ENCODE peak calls at places on chromosome 17, in ten cellular contexts. One of them, this sample, is unnamed.

GRCh38 chr17:64491034-64491860 is 5.6 kb downstream of the POLG2 start:
- DNase-seq in mucosa of descending colon: peak
- DNase-seq in neural crest cell: no peak
- DNase-seq in stimulated activated CD8-positive, alpha-beta memory T cell treated with anti-CD3 and anti-CD28 coated beads, Interleukin-4, amount 100 ng/mL, for 4 hours: no peak
- DNase-seq in GM23338: peak
- DNase-seq in astrocyte of the hippocampus: peak
- DNase-seq in T-helper 1 cell: peak
- DNase-seq in right cardiac atrium: peak
- DNase-seq in NCI-H446: no peak
- DNase-seq in heart right ventricle: peak
- DNase-seq in this sample: no peak

GRCh38 chr17:21170829-21171228 is 43.1 kb downstream of the TMEM11 start:
- DNase-seq in heart right ventricle: no peak
- DNase-seq in NCI-H446: no peak
- DNase-seq in astrocyte of the hippocampus: peak
- DNase-seq in GM23338: no peak
- DNase-seq in neural crest cell: no peak
- DNase-seq in stimulated activated CD8-positive, alpha-beta memory T cell treated with anti-CD3 and anti-CD28 coated beads, Interleukin-4, amount 100 ng/mL, for 4 hours: no peak
- DNase-seq in right cardiac atrium: no peak
- DNase-seq in mucosa of descending colon: no peak
- DNase-seq in T-helper 1 cell: no peak
- DNase-seq in this sample: no peak

GRCh38 chr17:11986939-11987329 is 10.3 kb downstream of the ZNF18 start:
- DNase-seq in stimulated activated CD8-positive, alpha-beta memory T cell treated with anti-CD3 and anti-CD28 coated beads, Interleukin-4, amount 100 ng/mL, for 4 hours: no peak
- DNase-seq in T-helper 1 cell: no peak
- DNase-seq in astrocyte of the hippocampus: peak
- DNase-seq in NCI-H446: peak
- DNase-seq in mucosa of descending colon: no peak
- DNase-seq in heart right ventricle: peak
- DNase-seq in right cardiac atrium: peak
- DNase-seq in neural crest cell: no peak
- DNase-seq in GM23338: peak
- DNase-seq in this sample: no peak

GRCh38 chr17:55451203-55451641 is 29.6 kb upstream of the MMD start:
- DNase-seq in stimulated activated CD8-positive, alpha-beta memory T cell treated with anti-CD3 and anti-CD28 coated beads, Interleukin-4, amount 100 ng/mL, for 4 hours: no peak
- DNase-seq in GM23338: no peak
- DNase-seq in T-helper 1 cell: no peak
- DNase-seq in NCI-H446: no peak
- DNase-seq in neural crest cell: no peak
- DNase-seq in heart right ventricle: no peak
- DNase-seq in right cardiac atrium: no peak
- DNase-seq in mucosa of descending colon: no peak
- DNase-seq in astrocyte of the hippocampus: no peak
- DNase-seq in this sample: no peak

GRCh38 chr17:56717471-56717870 is 116.2 kb downstream of the C17orf67 start:
- DNase-seq in right cardiac atrium: no peak
- DNase-seq in astrocyte of the hippocampus: no peak
- DNase-seq in NCI-H446: no peak
- DNase-seq in mucosa of descending colon: no peak
- DNase-seq in GM23338: no peak
- DNase-seq in neural crest cell: no peak
- DNase-seq in T-helper 1 cell: no peak
- DNase-seq in stimulated activated CD8-positive, alpha-beta memory T cell treated with anti-CD3 and anti-CD28 coated beads, Interleukin-4, amount 100 ng/mL, for 4 hours: no peak
- DNase-seq in heart right ventricle: no peak
- DNase-seq in this sample: no peak

GRCh38 chr17:76090517-76091135 is 11.6 kb downstream of the ZACN start:
- DNase-seq in stimulated activated CD8-positive, alpha-beta memory T cell treated with anti-CD3 and anti-CD28 coated beads, Interleukin-4, amount 100 ng/mL, for 4 hours: no peak
- DNase-seq in T-helper 1 cell: no peak
- DNase-seq in heart right ventricle: no peak
- DNase-seq in astrocyte of the hippocampus: no peak
- DNase-seq in GM23338: no peak
- DNase-seq in mucosa of descending colon: no peak
- DNase-seq in neural crest cell: no peak
- DNase-seq in right cardiac atrium: no peak
- DNase-seq in NCI-H446: no peak
- DNase-seq in this sample: no peak

GRCh38 chr17:7632492-7632894 is 2.6 kb downstream of the SHBG start:
- DNase-seq in astrocyte of the hippocampus: peak
- DNase-seq in neural crest cell: no peak
- DNase-seq in stimulated activated CD8-positive, alpha-beta memory T cell treated with anti-CD3 and anti-CD28 coated beads, Interleukin-4, amount 100 ng/mL, for 4 hours: no peak
- DNase-seq in NCI-H446: peak
- DNase-seq in mucosa of descending colon: peak
- DNase-seq in T-helper 1 cell: no peak
- DNase-seq in heart right ventricle: peak
- DNase-seq in right cardiac atrium: peak
- DNase-seq in GM23338: peak
- DNase-seq in this sample: no peak

GRCh38 chr17:32795339-32795979 is 81.5 kb downstream of the MYO1D start:
- DNase-seq in GM23338: no peak
- DNase-seq in heart right ventricle: no peak
- DNase-seq in T-helper 1 cell: no peak
- DNase-seq in neural crest cell: no peak
- DNase-seq in astrocyte of the hippocampus: no peak
- DNase-seq in right cardiac atrium: no peak
- DNase-seq in NCI-H446: no peak
- DNase-seq in mucosa of descending colon: peak
- DNase-seq in stimulated activated CD8-positive, alpha-beta memory T cell treated with anti-CD3 and anti-CD28 coated beads, Interleukin-4, amount 100 ng/mL, for 4 hours: no peak
- DNase-seq in this sample: no peak

GRCh38 chr17:57135748-57136342 is 50.8 kb downstream of the AKAP1 start:
- DNase-seq in stimulated activated CD8-positive, alpha-beta memory T cell treated with anti-CD3 and anti-CD28 coated beads, Interleukin-4, amount 100 ng/mL, for 4 hours: no peak
- DNase-seq in T-helper 1 cell: no peak
- DNase-seq in GM23338: no peak
- DNase-seq in astrocyte of the hippocampus: peak
- DNase-seq in mucosa of descending colon: no peak
- DNase-seq in NCI-H446: no peak
- DNase-seq in right cardiac atrium: no peak
- DNase-seq in heart right ventricle: no peak
- DNase-seq in neural crest cell: no peak
- DNase-seq in this sample: no peak

GRCh38 chr17:5047446-5047845 is 12.2 kb upstream of the SLC52A1 start:
- DNase-seq in mucosa of descending colon: no peak
- DNase-seq in neural crest cell: no peak
- DNase-seq in astrocyte of the hippocampus: no peak
- DNase-seq in T-helper 1 cell: no peak
- DNase-seq in GM23338: no peak
- DNase-seq in heart right ventricle: no peak
- DNase-seq in stimulated activated CD8-positive, alpha-beta memory T cell treated with anti-CD3 and anti-CD28 coated beads, Interleukin-4, amount 100 ng/mL, for 4 hours: no peak
- DNase-seq in right cardiac atrium: no peak
- DNase-seq in NCI-H446: no peak
- DNase-seq in this sample: no peak

GRCh38 chr17:19024101-19025078 is 19.8 kb upstream of the FAM83G start:
- DNase-seq in GM23338: no peak
- DNase-seq in mucosa of descending colon: no peak
- DNase-seq in heart right ventricle: no peak
- DNase-seq in neural crest cell: no peak
- DNase-seq in T-helper 1 cell: no peak
- DNase-seq in astrocyte of the hippocampus: no peak
- DNase-seq in stimulated activated CD8-positive, alpha-beta memory T cell treated with anti-CD3 and anti-CD28 coated beads, Interleukin-4, amount 100 ng/mL, for 4 hours: no peak
- DNase-seq in right cardiac atrium: peak
- DNase-seq in NCI-H446: no peak
- DNase-seq in this sample: no peak

GRCh38 chr17:951388-952132 is 28.0 kb downstream of the NXN start:
- DNase-seq in neural crest cell: peak
- DNase-seq in NCI-H446: no peak
- DNase-seq in mucosa of descending colon: no peak
- DNase-seq in T-helper 1 cell: no peak
- DNase-seq in stimulated activated CD8-positive, alpha-beta memory T cell treated with anti-CD3 and anti-CD28 coated beads, Interleukin-4, amount 100 ng/mL, for 4 hours: no peak
- DNase-seq in heart right ventricle: no peak
- DNase-seq in GM23338: peak
- DNase-seq in right cardiac atrium: peak
- DNase-seq in astrocyte of the hippocampus: peak
- DNase-seq in this sample: no peak

GRCh38 chr17:7818026-7818425 is 16.0 kb upstream of the KDM6B start:
- DNase-seq in astrocyte of the hippocampus: no peak
- DNase-seq in GM23338: no peak
- DNase-seq in heart right ventricle: no peak
- DNase-seq in right cardiac atrium: no peak
- DNase-seq in neural crest cell: no peak
- DNase-seq in T-helper 1 cell: no peak
- DNase-seq in stimulated activated CD8-positive, alpha-beta memory T cell treated with anti-CD3 and anti-CD28 coated beads, Interleukin-4, amount 100 ng/mL, for 4 hours: no peak
- DNase-seq in NCI-H446: no peak
- DNase-seq in mucosa of descending colon: no peak
- DNase-seq in this sample: no peak

GRCh38 chr17:28541439-28541838 is 11.0 kb downstream of the UNC119 start:
- DNase-seq in mucosa of descending colon: no peak
- DNase-seq in heart right ventricle: no peak
- DNase-seq in NCI-H446: no peak
- DNase-seq in T-helper 1 cell: no peak
- DNase-seq in GM23338: no peak
- DNase-seq in neural crest cell: no peak
- DNase-seq in astrocyte of the hippocampus: no peak
- DNase-seq in stimulated activated CD8-positive, alpha-beta memory T cell treated with anti-CD3 and anti-CD28 coated beads, Interleukin-4, amount 100 ng/mL, for 4 hours: no peak
- DNase-seq in right cardiac atrium: no peak
- DNase-seq in this sample: no peak

GRCh38 chr17:73952136-73952497 is 251.4 kb upstream of the RPL38 start:
- DNase-seq in right cardiac atrium: no peak
- DNase-seq in neural crest cell: peak
- DNase-seq in mucosa of descending colon: no peak
- DNase-seq in GM23338: no peak
- DNase-seq in stimulated activated CD8-positive, alpha-beta memory T cell treated with anti-CD3 and anti-CD28 coated beads, Interleukin-4, amount 100 ng/mL, for 4 hours: no peak
- DNase-seq in T-helper 1 cell: no peak
- DNase-seq in astrocyte of the hippocampus: peak
- DNase-seq in heart right ventricle: no peak
- DNase-seq in NCI-H446: no peak
- DNase-seq in this sample: no peak

GRCh38 chr17:1577186-1577585 is 14.6 kb upstream of the PITPNA start:
- DNase-seq in GM23338: peak
- DNase-seq in heart right ventricle: peak
- DNase-seq in NCI-H446: peak
- DNase-seq in right cardiac atrium: peak
- DNase-seq in astrocyte of the hippocampus: peak
- DNase-seq in mucosa of descending colon: peak
- DNase-seq in T-helper 1 cell: no peak
- DNase-seq in neural crest cell: no peak
- DNase-seq in stimulated activated CD8-positive, alpha-beta memory T cell treated with anti-CD3 and anti-CD28 coated beads, Interleukin-4, amount 100 ng/mL, for 4 hours: no peak
- DNase-seq in this sample: no peak

GRCh38 chr17:77701996-77702395 is 256.5 kb upstream of the TNRC6C start:
- DNase-seq in GM23338: no peak
- DNase-seq in astrocyte of the hippocampus: no peak
- DNase-seq in neural crest cell: no peak
- DNase-seq in NCI-H446: no peak
- DNase-seq in mucosa of descending colon: no peak
- DNase-seq in stimulated activated CD8-positive, alpha-beta memory T cell treated with anti-CD3 and anti-CD28 coated beads, Interleukin-4, amount 100 ng/mL, for 4 hours: no peak
- DNase-seq in right cardiac atrium: no peak
- DNase-seq in heart right ventricle: no peak
- DNase-seq in T-helper 1 cell: no peak
- DNase-seq in this sample: no peak

GRCh38 chr17:79931517-79932309 is 92.5 kb upstream of the CBX4 start:
- DNase-seq in GM23338: no peak
- DNase-seq in NCI-H446: no peak
- DNase-seq in heart right ventricle: no peak
- DNase-seq in mucosa of descending colon: peak
- DNase-seq in stimulated activated CD8-positive, alpha-beta memory T cell treated with anti-CD3 and anti-CD28 coated beads, Interleukin-4, amount 100 ng/mL, for 4 hours: no peak
- DNase-seq in right cardiac atrium: no peak
- DNase-seq in astrocyte of the hippocampus: peak
- DNase-seq in T-helper 1 cell: no peak
- DNase-seq in neural crest cell: no peak
- DNase-seq in this sample: no peak

GRCh38 chr17:4950075-4950756 is 703 bp upstream of the ENO3 start:
- DNase-seq in mucosa of descending colon: peak
- DNase-seq in heart right ventricle: peak
- DNase-seq in GM23338: peak
- DNase-seq in astrocyte of the hippocampus: no peak
- DNase-seq in NCI-H446: no peak
- DNase-seq in neural crest cell: no peak
- DNase-seq in T-helper 1 cell: no peak
- DNase-seq in right cardiac atrium: peak
- DNase-seq in stimulated activated CD8-positive, alpha-beta memory T cell treated with anti-CD3 and anti-CD28 coated beads, Interleukin-4, amount 100 ng/mL, for 4 hours: no peak
- DNase-seq in this sample: no peak

GRCh38 chr17:7262192-7263070 is at the start of gene CLDN7:
- DNase-seq in NCI-H446: no peak
- DNase-seq in astrocyte of the hippocampus: no peak
- DNase-seq in GM23338: peak
- DNase-seq in heart right ventricle: no peak
- DNase-seq in mucosa of descending colon: peak
- DNase-seq in T-helper 1 cell: no peak
- DNase-seq in neural crest cell: no peak
- DNase-seq in stimulated activated CD8-positive, alpha-beta memory T cell treated with anti-CD3 and anti-CD28 coated beads, Interleukin-4, amount 100 ng/mL, for 4 hours: no peak
- DNase-seq in right cardiac atrium: peak
- DNase-seq in this sample: no peak

GRCh38 chr17:36727577-36727976 is 126.2 kb downstream of the MRM1 start:
- DNase-seq in GM23338: no peak
- DNase-seq in NCI-H446: no peak
- DNase-seq in right cardiac atrium: no peak
- DNase-seq in T-helper 1 cell: no peak
- DNase-seq in mucosa of descending colon: no peak
- DNase-seq in heart right ventricle: no peak
- DNase-seq in neural crest cell: no peak
- DNase-seq in stimulated activated CD8-positive, alpha-beta memory T cell treated with anti-CD3 and anti-CD28 coated beads, Interleukin-4, amount 100 ng/mL, for 4 hours: no peak
- DNase-seq in astrocyte of the hippocampus: no peak
- DNase-seq in this sample: no peak

GRCh38 chr17:83067718-83068261 is 11.6 kb upstream of the METRNL start:
- DNase-seq in astrocyte of the hippocampus: no peak
- DNase-seq in T-helper 1 cell: no peak
- DNase-seq in neural crest cell: no peak
- DNase-seq in heart right ventricle: no peak
- DNase-seq in right cardiac atrium: peak
- DNase-seq in GM23338: no peak
- DNase-seq in mucosa of descending colon: no peak
- DNase-seq in stimulated activated CD8-positive, alpha-beta memory T cell treated with anti-CD3 and anti-CD28 coated beads, Interleukin-4, amount 100 ng/mL, for 4 hours: no peak
- DNase-seq in NCI-H446: no peak
- DNase-seq in this sample: no peak

GRCh38 chr17:31394544-31394943 is 3.1 kb downstream of the RAB11FIP4 start:
- DNase-seq in heart right ventricle: peak
- DNase-seq in GM23338: peak
- DNase-seq in T-helper 1 cell: no peak
- DNase-seq in NCI-H446: no peak
- DNase-seq in neural crest cell: peak
- DNase-seq in astrocyte of the hippocampus: peak
- DNase-seq in stimulated activated CD8-positive, alpha-beta memory T cell treated with anti-CD3 and anti-CD28 coated beads, Interleukin-4, amount 100 ng/mL, for 4 hours: no peak
- DNase-seq in mucosa of descending colon: peak
- DNase-seq in right cardiac atrium: peak
- DNase-seq in this sample: no peak

GRCh38 chr17:7882068-7882467 is 6.5 kb upstream of the CHD3 start:
- DNase-seq in stimulated activated CD8-positive, alpha-beta memory T cell treated with anti-CD3 and anti-CD28 coated beads, Interleukin-4, amount 100 ng/mL, for 4 hours: no peak
- DNase-seq in right cardiac atrium: no peak
- DNase-seq in astrocyte of the hippocampus: no peak
- DNase-seq in T-helper 1 cell: no peak
- DNase-seq in GM23338: no peak
- DNase-seq in neural crest cell: no peak
- DNase-seq in mucosa of descending colon: no peak
- DNase-seq in NCI-H446: no peak
- DNase-seq in heart right ventricle: no peak
- DNase-seq in this sample: no peak

GRCh38 chr17:9802701-9803100 is 11.3 kb upstream of the DHRS7C start:
- DNase-seq in right cardiac atrium: no peak
- DNase-seq in heart right ventricle: no peak
- DNase-seq in NCI-H446: no peak
- DNase-seq in mucosa of descending colon: no peak
- DNase-seq in astrocyte of the hippocampus: no peak
- DNase-seq in stimulated activated CD8-positive, alpha-beta memory T cell treated with anti-CD3 and anti-CD28 coated beads, Interleukin-4, amount 100 ng/mL, for 4 hours: no peak
- DNase-seq in neural crest cell: no peak
- DNase-seq in GM23338: no peak
- DNase-seq in T-helper 1 cell: no peak
- DNase-seq in this sample: no peak

GRCh38 chr17:40307001-40307690 is 1.8 kb upstream of the RARA start:
- DNase-seq in GM23338: peak
- DNase-seq in NCI-H446: peak
- DNase-seq in mucosa of descending colon: no peak
- DNase-seq in right cardiac atrium: peak
- DNase-seq in neural crest cell: no peak
- DNase-seq in T-helper 1 cell: no peak
- DNase-seq in stimulated activated CD8-positive, alpha-beta memory T cell treated with anti-CD3 and anti-CD28 coated beads, Interleukin-4, amount 100 ng/mL, for 4 hours: no peak
- DNase-seq in heart right ventricle: no peak
- DNase-seq in astrocyte of the hippocampus: peak
- DNase-seq in this sample: no peak

GRCh38 chr17:7435676-7436555 is 681 bp downstream of the TMEM102 start:
- DNase-seq in GM23338: peak
- DNase-seq in heart right ventricle: no peak
- DNase-seq in astrocyte of the hippocampus: peak
- DNase-seq in neural crest cell: no peak
- DNase-seq in T-helper 1 cell: peak
- DNase-seq in right cardiac atrium: peak
- DNase-seq in NCI-H446: peak
- DNase-seq in stimulated activated CD8-positive, alpha-beta memory T cell treated with anti-CD3 and anti-CD28 coated beads, Interleukin-4, amount 100 ng/mL, for 4 hours: peak
- DNase-seq in mucosa of descending colon: peak
- DNase-seq in this sample: no peak

GRCh38 chr17:78667741-78668640 is 90.8 kb upstream of the DNAH17 start:
- DNase-seq in astrocyte of the hippocampus: no peak
- DNase-seq in right cardiac atrium: no peak
- DNase-seq in stimulated activated CD8-positive, alpha-beta memory T cell treated with anti-CD3 and anti-CD28 coated beads, Interleukin-4, amount 100 ng/mL, for 4 hours: no peak
- DNase-seq in GM23338: no peak
- DNase-seq in NCI-H446: no peak
- DNase-seq in T-helper 1 cell: no peak
- DNase-seq in neural crest cell: no peak
- DNase-seq in mucosa of descending colon: no peak
- DNase-seq in heart right ventricle: no peak
- DNase-seq in this sample: no peak

This sample was measured in cortex of kidney.